ENCODE peak calls at places on chromosome 11, in four cellular contexts. U is left ventricle myocardium superior; D is endothelial cell of umbilical vein; T is stimulated activated CD4-positive, alpha-beta T cell treated with anti-CD3 and anti-CD28 coated beads, TNF-alpha, amount 100 ng/mL, for 1 hour. M is an unnamed sample.

GRCh38 chr11:77658213-77659013 is 20.8 kb upstream of the CLNS1A start:
- DNase-seq in U (no peak), D (peak), T (no peak), M (no peak)

GRCh38 chr11:11408436-11409221 is 55.6 kb upstream of the CSNK2A3 start:
- DNase-seq in U (no peak), D (no peak), T (no peak), M (no peak)

GRCh38 chr11:65606876-65607613 is 7.0 kb downstream of the MAP3K11 start:
- DNase-seq in U (peak), D (peak), T (no peak), M (peak)

GRCh38 chr11:18726040-18726439 is at the start of gene IGSF22:
- DNase-seq in U (no peak), D (no peak), T (no peak), M (no peak)

GRCh38 chr11:10375280-10376048 is 70.6 kb downstream of the ADM start:
- DNase-seq in U (no peak), D (no peak), T (no peak), M (no peak)

GRCh38 chr11:114953039-114953438 is 274.7 kb downstream of the NXPE2 start:
- DNase-seq in U (no peak), D (no peak), T (no peak), M (no peak)

GRCh38 chr11:10314199-10315072 is 9.6 kb downstream of the ADM start:
- DNase-seq in U (no peak), D (peak), T (no peak), M (peak)

GRCh38 chr11:59801981-59802638 is 8.5 kb downstream of the MRPL16 start:
- DNase-seq in U (no peak), D (peak), T (no peak), M (peak)

GRCh38 chr11:66614073-66614472 is 2.4 kb upstream of the RBM14 start:
- DNase-seq in U (no peak), D (no peak), T (no peak), M (no peak)

GRCh38 chr11:44894217-44894617 is 56.5 kb downstream of the TP53I11 start:
- DNase-seq in U (peak), D (peak), T (peak), M (peak)

GRCh38 chr11:64566042-64566914 is 24.7 kb upstream of the SLC22A12 start:
- DNase-seq in U (peak), D (peak), T (no peak), M (peak)

M was measured in lung microvascular endothelial cell.